ENCODE peak calls at places on chromosomes 3 and 15, in ten cellular contexts. One of them, this sample, is unnamed.

GRCh38 chr3:129562803-129563202 is 19.8 kb downstream of the H1-8 start:
- DNase-seq in AG10803: no peak
- DNase-seq in AG09309: no peak
- DNase-seq in activated B cell treated with CpG ODN at 0.5 μM for 24 hours: no peak
- DNase-seq in OCI-LY7: no peak
- DNase-seq in body of pancreas: no peak
- DNase-seq in upper lobe of left lung: no peak
- DNase-seq in astrocyte of the spinal cord: no peak
- DNase-seq in astrocyte of the cerebellum: no peak
- DNase-seq in NB4: no peak
- DNase-seq in this sample: no peak

GRCh38 chr3:183427206-183428139 is 946 bp downstream of the MCF2L2 start:
- DNase-seq in AG10803: no peak
- DNase-seq in AG09309: no peak
- DNase-seq in activated B cell treated with CpG ODN at 0.5 μM for 24 hours: no peak
- DNase-seq in OCI-LY7: no peak
- DNase-seq in body of pancreas: no peak
- DNase-seq in upper lobe of left lung: no peak
- DNase-seq in astrocyte of the spinal cord: no peak
- DNase-seq in astrocyte of the cerebellum: no peak
- DNase-seq in NB4: no peak
- DNase-seq in this sample: no peak

GRCh38 chr3:97981886-97982285 is 9.7 kb upstream of the RIOX2 start:
- DNase-seq in AG10803: no peak
- DNase-seq in AG09309: no peak
- DNase-seq in activated B cell treated with CpG ODN at 0.5 μM for 24 hours: no peak
- DNase-seq in OCI-LY7: no peak
- DNase-seq in body of pancreas: no peak
- DNase-seq in upper lobe of left lung: no peak
- DNase-seq in astrocyte of the spinal cord: peak
- DNase-seq in astrocyte of the cerebellum: no peak
- DNase-seq in NB4: no peak
- DNase-seq in this sample: no peak

GRCh38 chr15:41950127-41950483 is 22.3 kb downstream of the EHD4 start:
- DNase-seq in AG10803: no peak
- DNase-seq in AG09309: no peak
- DNase-seq in activated B cell treated with CpG ODN at 0.5 μM for 24 hours: no peak
- DNase-seq in OCI-LY7: no peak
- DNase-seq in body of pancreas: no peak
- DNase-seq in upper lobe of left lung: no peak
- DNase-seq in astrocyte of the spinal cord: no peak
- DNase-seq in astrocyte of the cerebellum: no peak
- DNase-seq in NB4: no peak
- DNase-seq in this sample: no peak

GRCh38 chr3:126447456-126448106 is 28.1 kb downstream of the ZXDC start:
- DNase-seq in AG10803: peak
- DNase-seq in AG09309: no peak
- DNase-seq in activated B cell treated with CpG ODN at 0.5 μM for 24 hours: no peak
- DNase-seq in OCI-LY7: no peak
- DNase-seq in body of pancreas: no peak
- DNase-seq in upper lobe of left lung: no peak
- DNase-seq in astrocyte of the spinal cord: no peak
- DNase-seq in astrocyte of the cerebellum: no peak
- DNase-seq in NB4: no peak
- DNase-seq in this sample: no peak

GRCh38 chr3:180036678-180037455 is at the start of gene PEX5L:
- DNase-seq in AG10803: peak
- DNase-seq in AG09309: no peak
- DNase-seq in activated B cell treated with CpG ODN at 0.5 μM for 24 hours: no peak
- DNase-seq in OCI-LY7: no peak
- DNase-seq in body of pancreas: peak
- DNase-seq in upper lobe of left lung: peak
- DNase-seq in astrocyte of the spinal cord: peak
- DNase-seq in astrocyte of the cerebellum: peak
- DNase-seq in NB4: peak
- DNase-seq in this sample: peak

GRCh38 chr15:92091155-92091734 is 237.7 kb downstream of the SLCO3A1 start:
- DNase-seq in AG10803: peak
- DNase-seq in AG09309: no peak
- DNase-seq in activated B cell treated with CpG ODN at 0.5 μM for 24 hours: no peak
- DNase-seq in OCI-LY7: no peak
- DNase-seq in body of pancreas: peak
- DNase-seq in upper lobe of left lung: peak
- DNase-seq in astrocyte of the spinal cord: no peak
- DNase-seq in astrocyte of the cerebellum: no peak
- DNase-seq in NB4: peak
- DNase-seq in this sample: peak

GRCh38 chr3:172332256-172333041 is 115.8 kb downstream of the GHSR start:
- DNase-seq in AG10803: peak
- DNase-seq in AG09309: no peak
- DNase-seq in activated B cell treated with CpG ODN at 0.5 μM for 24 hours: peak
- DNase-seq in OCI-LY7: peak
- DNase-seq in body of pancreas: peak
- DNase-seq in upper lobe of left lung: peak
- DNase-seq in astrocyte of the spinal cord: peak
- DNase-seq in astrocyte of the cerebellum: peak
- DNase-seq in NB4: peak
- DNase-seq in this sample: peak

GRCh38 chr3:42651248-42652091 is 2.0 kb upstream of the ZBTB47 start:
- DNase-seq in AG10803: peak
- DNase-seq in AG09309: no peak
- DNase-seq in activated B cell treated with CpG ODN at 0.5 μM for 24 hours: no peak
- DNase-seq in OCI-LY7: no peak
- DNase-seq in body of pancreas: no peak
- DNase-seq in upper lobe of left lung: no peak
- DNase-seq in astrocyte of the spinal cord: peak
- DNase-seq in astrocyte of the cerebellum: no peak
- DNase-seq in NB4: no peak
- DNase-seq in this sample: no peak

GRCh38 chr3:49724586-49724985 is 835 bp upstream of the GMPPB start:
- DNase-seq in AG10803: no peak
- DNase-seq in AG09309: no peak
- DNase-seq in activated B cell treated with CpG ODN at 0.5 μM for 24 hours: peak
- DNase-seq in OCI-LY7: peak
- DNase-seq in body of pancreas: no peak
- DNase-seq in upper lobe of left lung: peak
- DNase-seq in astrocyte of the spinal cord: peak
- DNase-seq in astrocyte of the cerebellum: no peak
- DNase-seq in NB4: no peak
- DNase-seq in this sample: no peak

GRCh38 chr3:120203621-120204020 is 81.4 kb downstream of the GPR156 start:
- DNase-seq in AG10803: no peak
- DNase-seq in AG09309: no peak
- DNase-seq in activated B cell treated with CpG ODN at 0.5 μM for 24 hours: no peak
- DNase-seq in OCI-LY7: no peak
- DNase-seq in body of pancreas: no peak
- DNase-seq in upper lobe of left lung: no peak
- DNase-seq in astrocyte of the spinal cord: no peak
- DNase-seq in astrocyte of the cerebellum: no peak
- DNase-seq in NB4: no peak
- DNase-seq in this sample: no peak

GRCh38 chr3:48047841-48048456 is 31.7 kb upstream of the MAP4 start:
- DNase-seq in AG10803: no peak
- DNase-seq in AG09309: no peak
- DNase-seq in activated B cell treated with CpG ODN at 0.5 μM for 24 hours: no peak
- DNase-seq in OCI-LY7: no peak
- DNase-seq in body of pancreas: no peak
- DNase-seq in upper lobe of left lung: no peak
- DNase-seq in astrocyte of the spinal cord: no peak
- DNase-seq in astrocyte of the cerebellum: no peak
- DNase-seq in NB4: peak
- DNase-seq in this sample: no peak

GRCh38 chr3:32391643-32392529 is at the start of gene CMTM7:
- DNase-seq in AG10803: peak
- DNase-seq in AG09309: no peak
- DNase-seq in activated B cell treated with CpG ODN at 0.5 μM for 24 hours: peak
- DNase-seq in OCI-LY7: peak
- DNase-seq in body of pancreas: peak
- DNase-seq in upper lobe of left lung: peak
- DNase-seq in astrocyte of the spinal cord: peak
- DNase-seq in astrocyte of the cerebellum: no peak
- DNase-seq in NB4: peak
- DNase-seq in this sample: peak

GRCh38 chr3:72338082-72338941 is 509.9 kb downstream of the SHQ1 start:
- DNase-seq in AG10803: no peak
- DNase-seq in AG09309: no peak
- DNase-seq in activated B cell treated with CpG ODN at 0.5 μM for 24 hours: no peak
- DNase-seq in OCI-LY7: no peak
- DNase-seq in body of pancreas: no peak
- DNase-seq in upper lobe of left lung: no peak
- DNase-seq in astrocyte of the spinal cord: no peak
- DNase-seq in astrocyte of the cerebellum: no peak
- DNase-seq in NB4: no peak
- DNase-seq in this sample: no peak

GRCh38 chr15:78195735-78196201 is 38.6 kb downstream of the ACSBG1 start:
- DNase-seq in AG10803: no peak
- DNase-seq in AG09309: no peak
- DNase-seq in activated B cell treated with CpG ODN at 0.5 μM for 24 hours: peak
- DNase-seq in OCI-LY7: peak
- DNase-seq in body of pancreas: peak
- DNase-seq in upper lobe of left lung: peak
- DNase-seq in astrocyte of the spinal cord: no peak
- DNase-seq in astrocyte of the cerebellum: no peak
- DNase-seq in NB4: peak
- DNase-seq in this sample: no peak

GRCh38 chr3:99602183-99602582 is 36.2 kb upstream of the COL8A1 start:
- DNase-seq in AG10803: no peak
- DNase-seq in AG09309: no peak
- DNase-seq in activated B cell treated with CpG ODN at 0.5 μM for 24 hours: no peak
- DNase-seq in OCI-LY7: no peak
- DNase-seq in body of pancreas: no peak
- DNase-seq in upper lobe of left lung: no peak
- DNase-seq in astrocyte of the spinal cord: no peak
- DNase-seq in astrocyte of the cerebellum: no peak
- DNase-seq in NB4: no peak
- DNase-seq in this sample: no peak

GRCh38 chr15:81297147-81297572 is 26.8 kb downstream of the STARD5 start:
- DNase-seq in AG10803: peak
- DNase-seq in AG09309: no peak
- DNase-seq in activated B cell treated with CpG ODN at 0.5 μM for 24 hours: no peak
- DNase-seq in OCI-LY7: no peak
- DNase-seq in body of pancreas: no peak
- DNase-seq in upper lobe of left lung: no peak
- DNase-seq in astrocyte of the spinal cord: no peak
- DNase-seq in astrocyte of the cerebellum: no peak
- DNase-seq in NB4: no peak
- DNase-seq in this sample: no peak

GRCh38 chr3:141427764-141428163 is 59.1 kb upstream of the RASA2 start:
- DNase-seq in AG10803: no peak
- DNase-seq in AG09309: no peak
- DNase-seq in activated B cell treated with CpG ODN at 0.5 μM for 24 hours: no peak
- DNase-seq in OCI-LY7: no peak
- DNase-seq in body of pancreas: peak
- DNase-seq in upper lobe of left lung: no peak
- DNase-seq in astrocyte of the spinal cord: no peak
- DNase-seq in astrocyte of the cerebellum: no peak
- DNase-seq in NB4: no peak
- DNase-seq in this sample: no peak

GRCh38 chr3:141432904-141433303 is 53.9 kb upstream of the RASA2 start:
- DNase-seq in AG10803: no peak
- DNase-seq in AG09309: no peak
- DNase-seq in activated B cell treated with CpG ODN at 0.5 μM for 24 hours: no peak
- DNase-seq in OCI-LY7: no peak
- DNase-seq in body of pancreas: no peak
- DNase-seq in upper lobe of left lung: no peak
- DNase-seq in astrocyte of the spinal cord: no peak
- DNase-seq in astrocyte of the cerebellum: no peak
- DNase-seq in NB4: no peak
- DNase-seq in this sample: no peak

GRCh38 chr3:141429371-141430035 is 57.3 kb upstream of the RASA2 start:
- DNase-seq in AG10803: no peak
- DNase-seq in AG09309: no peak
- DNase-seq in activated B cell treated with CpG ODN at 0.5 μM for 24 hours: no peak
- DNase-seq in OCI-LY7: no peak
- DNase-seq in body of pancreas: no peak
- DNase-seq in upper lobe of left lung: no peak
- DNase-seq in astrocyte of the spinal cord: no peak
- DNase-seq in astrocyte of the cerebellum: no peak
- DNase-seq in NB4: no peak
- DNase-seq in this sample: no peak

GRCh38 chr3:141431411-141432378 is 55.1 kb upstream of the RASA2 start:
- DNase-seq in AG10803: no peak
- DNase-seq in AG09309: no peak
- DNase-seq in activated B cell treated with CpG ODN at 0.5 μM for 24 hours: no peak
- DNase-seq in OCI-LY7: no peak
- DNase-seq in body of pancreas: peak
- DNase-seq in upper lobe of left lung: no peak
- DNase-seq in astrocyte of the spinal cord: no peak
- DNase-seq in astrocyte of the cerebellum: no peak
- DNase-seq in NB4: no peak
- DNase-seq in this sample: no peak

GRCh38 chr3:141430326-141430725 is 56.5 kb upstream of the RASA2 start:
- DNase-seq in AG10803: no peak
- DNase-seq in AG09309: no peak
- DNase-seq in activated B cell treated with CpG ODN at 0.5 μM for 24 hours: no peak
- DNase-seq in OCI-LY7: no peak
- DNase-seq in body of pancreas: no peak
- DNase-seq in upper lobe of left lung: no peak
- DNase-seq in astrocyte of the spinal cord: no peak
- DNase-seq in astrocyte of the cerebellum: no peak
- DNase-seq in NB4: no peak
- DNase-seq in this sample: no peak
- TF ChIP-seq CTCF in AG10803: no peak
- TF ChIP-seq CTCF in AG09309: no peak
- TF ChIP-seq CTCF in activated B cell treated with CpG ODN at 0.5 μM for 24 hours: no peak
- TF ChIP-seq CTCF in OCI-LY7: no peak
- TF ChIP-seq CTCF in body of pancreas: no peak
- TF ChIP-seq CTCF in upper lobe of left lung: no peak
- TF ChIP-seq CTCF in astrocyte of the spinal cord: no peak
- TF ChIP-seq CTCF in astrocyte of the cerebellum: no peak
- TF ChIP-seq CTCF in NB4: no peak
- TF ChIP-seq CTCF in this sample: no peak

GRCh38 chr3:19065027-19065426 is 83.3 kb upstream of the KCNH8 start:
- DNase-seq in AG10803: no peak
- DNase-seq in AG09309: no peak
- DNase-seq in activated B cell treated with CpG ODN at 0.5 μM for 24 hours: no peak
- DNase-seq in OCI-LY7: peak
- DNase-seq in body of pancreas: no peak
- DNase-seq in upper lobe of left lung: no peak
- DNase-seq in astrocyte of the spinal cord: no peak
- DNase-seq in astrocyte of the cerebellum: peak
- DNase-seq in NB4: peak
- DNase-seq in this sample: no peak
- TF ChIP-seq CTCF in AG10803: no peak
- TF ChIP-seq CTCF in AG09309: no peak
- TF ChIP-seq CTCF in activated B cell treated with CpG ODN at 0.5 μM for 24 hours: no peak
- TF ChIP-seq CTCF in OCI-LY7: peak
- TF ChIP-seq CTCF in body of pancreas: peak
- TF ChIP-seq CTCF in upper lobe of left lung: no peak
- TF ChIP-seq CTCF in astrocyte of the spinal cord: no peak
- TF ChIP-seq CTCF in astrocyte of the cerebellum: peak
- TF ChIP-seq CTCF in NB4: no peak
- TF ChIP-seq CTCF in this sample: peak

GRCh38 chr3:127694467-127695215 is 21.9 kb downstream of the ABTB1 start:
- DNase-seq in AG10803: peak
- DNase-seq in AG09309: no peak
- DNase-seq in activated B cell treated with CpG ODN at 0.5 μM for 24 hours: no peak
- DNase-seq in OCI-LY7: peak
- DNase-seq in body of pancreas: peak
- DNase-seq in upper lobe of left lung: peak
- DNase-seq in astrocyte of the spinal cord: peak
- DNase-seq in astrocyte of the cerebellum: no peak
- DNase-seq in NB4: peak
- DNase-seq in this sample: no peak
- TF ChIP-seq CTCF in AG10803: peak
- TF ChIP-seq CTCF in AG09309: peak
- TF ChIP-seq CTCF in activated B cell treated with CpG ODN at 0.5 μM for 24 hours: no peak
- TF ChIP-seq CTCF in OCI-LY7: peak
- TF ChIP-seq CTCF in body of pancreas: peak
- TF ChIP-seq CTCF in upper lobe of left lung: no peak
- TF ChIP-seq CTCF in astrocyte of the spinal cord: peak
- TF ChIP-seq CTCF in astrocyte of the cerebellum: peak
- TF ChIP-seq CTCF in NB4: peak
- TF ChIP-seq CTCF in this sample: peak

GRCh38 chr3:124033360-124034015 is 41.6 kb upstream of the ROPN1 start:
- DNase-seq in AG10803: peak
- DNase-seq in AG09309: no peak
- DNase-seq in activated B cell treated with CpG ODN at 0.5 μM for 24 hours: no peak
- DNase-seq in OCI-LY7: no peak
- DNase-seq in body of pancreas: peak
- DNase-seq in upper lobe of left lung: no peak
- DNase-seq in astrocyte of the spinal cord: no peak
- DNase-seq in astrocyte of the cerebellum: no peak
- DNase-seq in NB4: no peak
- DNase-seq in this sample: peak
- TF ChIP-seq CTCF in AG10803: peak
- TF ChIP-seq CTCF in AG09309: peak
- TF ChIP-seq CTCF in activated B cell treated with CpG ODN at 0.5 μM for 24 hours: no peak
- TF ChIP-seq CTCF in OCI-LY7: no peak
- TF ChIP-seq CTCF in body of pancreas: no peak
- TF ChIP-seq CTCF in upper lobe of left lung: no peak
- TF ChIP-seq CTCF in astrocyte of the spinal cord: no peak
- TF ChIP-seq CTCF in astrocyte of the cerebellum: no peak
- TF ChIP-seq CTCF in NB4: no peak
- TF ChIP-seq CTCF in this sample: no peak